ENCODE peak calls at places on chromosomes 11 and 22, in eight cellular contexts. A is OCI-LY7, L is RWPE2, G is K562, K is heart left ventricle, T is SK-N-SH, W is cardiac muscle cell, Y is stomach. I is an unnamed sample. For H3K4me1, the result is how much of the 10 kb centered on the place peaks cover.

GRCh38 chr11:59273008-59273841 is 60.5 kb upstream of the MPEG1 start:
- DNase-seq in A (peak), L (no peak), G (no peak), K (no peak), T (no peak), W (no peak), Y (no peak), I (no peak)

GRCh38 chr22:47043835-47044721 is 281.6 kb downstream of the TBC1D22A start:
- DNase-seq in A (no peak), L (peak), G (no peak), K (peak), T (no peak), W (peak), Y (peak), I (no peak)

GRCh38 chr11:10489444-10489785 is 34.4 kb downstream of the AMPD3 start:
- DNase-seq in A (no peak), L (no peak), G (no peak), K (no peak), T (no peak), W (no peak), Y (no peak), I (no peak)

GRCh38 chr11:61152816-61153592 is 8.2 kb downstream of the VPS37C start:
- DNase-seq in A (no peak), L (peak), G (no peak), K (no peak), T (no peak), W (peak), Y (no peak), I (no peak)

GRCh38 chr11:6727971-6728890 is 43.5 kb downstream of the OR2AG2 start:
- DNase-seq in A (no peak), L (no peak), G (no peak), K (no peak), T (no peak), W (peak), Y (no peak), I (no peak)

GRCh38 chr11:91935120-91935519 is 289.5 kb upstream of the FAT3 start:
- DNase-seq in A (no peak), L (no peak), G (no peak), K (no peak), T (no peak), W (no peak), Y (no peak), I (no peak)

GRCh38 chr11:61688368-61689163 is 8.4 kb downstream of the DAGLA start:
- DNase-seq in A (no peak), L (no peak), G (no peak), K (peak), T (no peak), W (peak), Y (peak), I (peak)

GRCh38 chr11:12161137-12161536 is 50.7 kb downstream of the MICAL2 start:
- DNase-seq in A (no peak), L (no peak), G (no peak), K (no peak), T (no peak), W (no peak), Y (no peak), I (no peak)

GRCh38 chr22:18103527-18104269 is 6.9 kb upstream of the TUBA8 start:
- DNase-seq in A (no peak), L (no peak), G (no peak), K (no peak), T (no peak), W (no peak), Y (no peak), I (no peak)

GRCh38 chr11:45181595-45182550 is 35.4 kb downstream of the PRDM11 start:
- DNase-seq in A (no peak), L (no peak), G (no peak), K (no peak), T (no peak), W (no peak), Y (no peak), I (peak)

GRCh38 chr11:79067355-79067685 is 373.5 kb downstream of the TENM4 start:
- DNase-seq in A (no peak), L (no peak), G (no peak), K (no peak), T (no peak), W (no peak), Y (no peak), I (no peak)

GRCh38 chr11:36376315-36376887 is 80.3 kb downstream of the PRR5L start:
- DNase-seq in A (no peak), L (no peak), G (no peak), K (peak), T (peak), W (peak), Y (peak), I (no peak)

GRCh38 chr11:64097468-64098317 is 62.0 kb downstream of the FLRT1 start:
- DNase-seq in A (no peak), L (no peak), G (no peak), K (no peak), T (peak), W (no peak), Y (no peak), I (no peak)

GRCh38 chr11:134508219-134508990 is 96.4 kb upstream of the B3GAT1 start:
- DNase-seq in A (no peak), L (peak), G (no peak), K (no peak), T (no peak), W (no peak), Y (peak), I (no peak)

GRCh38 chr11:126843096-126843495 is 157.5 kb downstream of the KIRREL3 start:
- DNase-seq in A (no peak), L (no peak), G (no peak), K (no peak), T (no peak), W (no peak), Y (no peak), I (no peak)

GRCh38 chr11:71252782-71253730 is 679 bp upstream of the SHANK2 start:
- DNase-seq in A (no peak), L (no peak), G (no peak), K (no peak), T (no peak), W (peak), Y (peak), I (no peak)

GRCh38 chr11:112805658-112806057 is 155.6 kb upstream of the NCAM1 start:
- DNase-seq in A (no peak), L (no peak), G (no peak), K (no peak), T (no peak), W (no peak), Y (peak), I (no peak)

GRCh38 chr11:70399681-70400112 is 1.4 kb downstream of the CTTN start:
- DNase-seq in A (no peak), L (peak), G (peak), K (peak), T (peak), W (peak), Y (peak), I (peak)

GRCh38 chr11:128610765-128611617 is 23.6 kb upstream of the ETS1 start:
- DNase-seq in A (peak), L (no peak), G (no peak), K (no peak), T (no peak), W (no peak), Y (no peak), I (no peak)

GRCh38 chr22:22745225-22746060 is 101.0 kb downstream of the GGTLC2 start:
- DNase-seq in A (peak), L (no peak), G (peak), K (no peak), T (peak), W (peak), Y (peak), I (no peak)

GRCh38 chr11:71446942-71447688 is 1.1 kb downstream of the DHCR7 start:
- DNase-seq in A (no peak), L (no peak), G (no peak), K (peak), T (no peak), W (peak), Y (no peak), I (no peak)

GRCh38 chr11:77071077-77071476 is 4.3 kb downstream of the CAPN5 start:
- DNase-seq in A (no peak), L (peak), G (no peak), K (peak), T (no peak), W (no peak), Y (no peak), I (no peak)

GRCh38 chr22:22398530-22399327 is 109.8 kb downstream of the ZNF280B start:
- DNase-seq in A (no peak), L (no peak), G (peak), K (no peak), T (no peak), W (no peak), Y (no peak), I (no peak)

GRCh38 chr11:96197221-96197620 is 145.8 kb downstream of the MAML2 start:
- DNase-seq in A (no peak), L (no peak), G (no peak), K (no peak), T (no peak), W (no peak), Y (no peak), I (no peak)

GRCh38 chr11:8799273-8799672 is 111.7 kb upstream of the AKIP1 start:
- DNase-seq in A (no peak), L (no peak), G (no peak), K (no peak), T (no peak), W (no peak), Y (no peak), I (no peak)

GRCh38 chr11:67391304-67392181 is at the start of gene RAD9A:
- DNase-seq in A (peak), L (peak), G (peak), K (peak), T (peak), W (peak), Y (peak), I (peak)

GRCh38 chr22:39994046-39994565 is 648 bp upstream of the FAM83F start:
- DNase-seq in A (no peak), L (no peak), G (peak), K (no peak), T (no peak), W (no peak), Y (no peak), I (no peak)

GRCh38 chr11:108237058-108237481 is 14.2 kb downstream of the ATM start:
- DNase-seq in A (peak), L (no peak), G (no peak), K (no peak), T (no peak), W (peak), Y (no peak), I (no peak)

GRCh38 chr11:132200303-132200936 is 830.0 kb downstream of the NTM start:
- DNase-seq in A (no peak), L (no peak), G (no peak), K (no peak), T (no peak), W (no peak), Y (no peak), I (no peak)

GRCh38 chr11:45089251-45089650 is 57.2 kb upstream of the PRDM11 start:
- DNase-seq in A (no peak), L (no peak), G (no peak), K (peak), T (no peak), W (peak), Y (peak), I (peak)

GRCh38 chr22:26658671-26659478 is 1.5 kb downstream of the MIAT start:
- DNase-seq in A (peak), L (peak), G (peak), K (peak), T (peak), W (peak), Y (peak), I (peak)

GRCh38 chr11:9089636-9090035 is 1.8 kb downstream of the SCUBE2 start:
- DNase-seq in A (no peak), L (no peak), G (no peak), K (no peak), T (peak), W (no peak), Y (no peak), I (no peak)

GRCh38 chr11:100619484-100619883 is 67.6 kb upstream of the ARHGAP42 start:
- DNase-seq in A (no peak), L (no peak), G (no peak), K (no peak), T (no peak), W (peak), Y (no peak), I (no peak)

GRCh38 chr11:18927550-18928322 is 11.5 kb downstream of the MRGPRX1 start:
- DNase-seq in A (no peak), L (no peak), G (peak), K (no peak), T (no peak), W (no peak), Y (no peak), I (no peak)

GRCh38 chr22:22397292-22397870 is 111.2 kb downstream of the ZNF280B start:
- DNase-seq in A (peak), L (no peak), G (peak), K (no peak), T (no peak), W (peak), Y (no peak), I (peak)

GRCh38 chr11:31871310-31872073 is 60.4 kb upstream of the PAX6 start:
- DNase-seq in A (no peak), L (no peak), G (no peak), K (no peak), T (no peak), W (no peak), Y (no peak), I (no peak)
- H3K4me1 ChIP-seq in A (under half), L (under half), G (under half), K (under half), T (under half), W (under half), Y (under half), I (under half)

DNA sequence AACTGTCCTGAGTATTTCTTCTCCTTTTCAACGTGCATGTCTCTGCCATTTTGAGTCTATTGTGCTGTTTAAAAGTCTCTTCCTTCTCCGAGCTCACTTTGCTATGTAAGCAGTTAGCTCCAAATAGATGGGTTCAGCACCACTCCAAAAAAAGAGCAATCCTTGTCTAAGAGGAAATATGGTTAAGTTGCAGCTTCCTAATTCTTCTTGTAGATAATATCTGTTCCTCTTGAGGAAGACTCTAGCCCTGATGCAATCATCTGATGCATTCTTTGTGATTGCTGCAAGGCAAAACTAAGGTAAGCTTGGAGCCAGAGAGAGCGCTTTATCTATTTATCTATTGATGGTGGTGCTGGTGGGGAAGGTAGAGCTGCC is 49.3 kb downstream of the FDX1 start:
- DNase-seq in A (no peak), L (no peak), G (no peak), K (no peak), T (no peak), W (peak), Y (no peak), I (no peak)
- H3K27ac ChIP-seq in A (no peak), L (no peak), G (no peak), K (no peak), T (no peak), W (no peak), Y (peak), I (peak)

GRCh38 chr11:121032546-121032945 is 8.6 kb downstream of the TBCEL start:
- DNase-seq in A (no peak), L (no peak), G (no peak), K (no peak), T (no peak), W (no peak), Y (no peak), I (no peak)
- TF ChIP-seq CTCF in A (peak), L (no peak), G (peak), K (no peak), T (no peak), W (no peak), Y (no peak), I (no peak)

DNA sequence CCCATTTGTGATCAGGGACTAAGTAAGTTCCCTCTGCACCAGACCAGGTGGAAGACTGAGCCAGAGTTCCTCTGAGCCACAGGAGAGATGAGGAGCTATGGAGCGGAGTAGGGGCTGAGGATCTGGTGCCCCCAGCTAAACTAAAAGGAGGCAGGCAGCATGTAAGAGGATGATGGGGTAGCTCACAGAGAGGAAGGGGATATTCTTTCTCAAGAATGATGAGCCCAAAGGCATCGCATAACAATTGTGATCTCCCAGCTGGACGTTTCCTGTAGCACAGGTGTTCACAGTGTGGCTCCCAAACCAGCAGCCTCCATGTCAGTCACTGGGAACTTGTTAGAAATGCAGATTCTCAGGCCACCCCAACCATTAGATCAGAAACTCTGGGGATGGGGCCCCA is 24.4 kb downstream of the ADAMTS8 start:
- DNase-seq in A (no peak), L (no peak), G (no peak), K (no peak), T (no peak), W (no peak), Y (no peak), I (no peak)
- H3K4me1 ChIP-seq in A (under half), L (under half), G (under half), K (under half), T (under half), W (under half), Y (under half), I (under half)

I was measured in psoas muscle.